ENCODE peak calls at places on chromosomes 16 and 17, in eight cellular contexts. H is GM12878, A is MM.1S, Y is HCT116, Z is astrocyte, R is fibroblast of lung, U is PC-3, S is mammary epithelial cell. E is an unnamed sample. For H3K36me3 and H3K4me1, the result is how much of the 10 kb centered on the place peaks cover.

GRCh38 chr16:86951831-86952598 is 365.2 kb downstream of the C16orf95 start:
- DNase-seq in H (no peak), A (no peak), Y (peak), Z (peak), R (peak), U (peak), S (peak), E (peak)

GRCh38 chr16:72324578-72324977 is 152.6 kb upstream of the PMFBP1 start:
- DNase-seq in H (no peak), A (no peak), Y (no peak), Z (no peak), R (no peak), U (no peak), S (no peak), E (no peak)

GRCh38 chr17:8290043-8290442 is 1.6 kb downstream of the RANGRF start:
- DNase-seq in H (no peak), A (no peak), Y (no peak), Z (no peak), R (no peak), U (peak), S (no peak), E (peak)

GRCh38 chr17:78517421-78517820 is 59.8 kb downstream of the DNAH17 start:
- DNase-seq in H (no peak), A (no peak), Y (no peak), Z (no peak), R (no peak), U (no peak), S (no peak), E (no peak)

GRCh38 chr17:71110326-71110725 is 941.0 kb downstream of the KCNJ2 start:
- DNase-seq in H (no peak), A (no peak), Y (peak), Z (no peak), R (no peak), U (peak), S (peak), E (no peak)

GRCh38 chr17:43839670-43840101 is 6.7 kb upstream of the MPP3 start:
- DNase-seq in H (no peak), A (no peak), Y (peak), Z (no peak), R (no peak), U (peak), S (peak), E (no peak)

GRCh38 chr16:66133641-66134402 is 232.7 kb upstream of the CDH5 start:
- DNase-seq in H (no peak), A (no peak), Y (no peak), Z (peak), R (peak), U (no peak), S (no peak), E (no peak)

GRCh38 chr17:83194761-83195329 is 115.4 kb downstream of the METRNL start:
- DNase-seq in H (no peak), A (no peak), Y (no peak), Z (no peak), R (peak), U (no peak), S (no peak), E (peak)

GRCh38 chr17:77254961-77255741 is 114.4 kb downstream of the SEC14L1 start:
- DNase-seq in H (no peak), A (no peak), Y (peak), Z (peak), R (peak), U (peak), S (peak), E (peak)

GRCh38 chr17:29238133-29238850 is 8.4 kb upstream of the CRYBA1 start:
- DNase-seq in H (no peak), A (no peak), Y (no peak), Z (peak), R (peak), U (no peak), S (peak), E (peak)

GRCh38 chr16:57556941-57557541 is 14.6 kb downstream of the ADGRG5 start:
- DNase-seq in H (no peak), A (no peak), Y (no peak), Z (no peak), R (no peak), U (no peak), S (no peak), E (no peak)

GRCh38 chr17:36949461-36949927 is 740 bp downstream of the AATF start:
- DNase-seq in H (no peak), A (no peak), Y (no peak), Z (peak), R (peak), U (peak), S (no peak), E (no peak)

GRCh38 chr17:82179412-82179811 is 33.2 kb downstream of the CCDC57 start:
- DNase-seq in H (no peak), A (no peak), Y (no peak), Z (no peak), R (no peak), U (no peak), S (no peak), E (no peak)

GRCh38 chr17:80991645-80992076 is at the start of gene CHMP6:
- DNase-seq in H (no peak), A (peak), Y (peak), Z (peak), R (peak), U (peak), S (peak), E (peak)

GRCh38 chr16:14560523-14560922 is 69.5 kb downstream of the PARN start:
- DNase-seq in H (no peak), A (no peak), Y (no peak), Z (no peak), R (no peak), U (no peak), S (no peak), E (no peak)

GRCh38 chr16:19696961-19697360 is 21.1 kb downstream of the KNOP1 start:
- DNase-seq in H (no peak), A (no peak), Y (no peak), Z (no peak), R (no peak), U (no peak), S (no peak), E (no peak)

GRCh38 chr16:51419768-51420167 is 268.7 kb upstream of the SALL1 start:
- DNase-seq in H (no peak), A (peak), Y (no peak), Z (no peak), R (no peak), U (no peak), S (peak), E (peak)

GRCh38 chr16:81076566-81077076 is 417 bp downstream of the C16orf46 start:
- DNase-seq in H (no peak), A (peak), Y (peak), Z (no peak), R (no peak), U (peak), S (peak), E (peak)

GRCh38 chr17:77107506-77108433 is 33.0 kb upstream of the SEC14L1 start:
- DNase-seq in H (peak), A (peak), Y (no peak), Z (no peak), R (peak), U (no peak), S (no peak), E (peak)

DNA sequence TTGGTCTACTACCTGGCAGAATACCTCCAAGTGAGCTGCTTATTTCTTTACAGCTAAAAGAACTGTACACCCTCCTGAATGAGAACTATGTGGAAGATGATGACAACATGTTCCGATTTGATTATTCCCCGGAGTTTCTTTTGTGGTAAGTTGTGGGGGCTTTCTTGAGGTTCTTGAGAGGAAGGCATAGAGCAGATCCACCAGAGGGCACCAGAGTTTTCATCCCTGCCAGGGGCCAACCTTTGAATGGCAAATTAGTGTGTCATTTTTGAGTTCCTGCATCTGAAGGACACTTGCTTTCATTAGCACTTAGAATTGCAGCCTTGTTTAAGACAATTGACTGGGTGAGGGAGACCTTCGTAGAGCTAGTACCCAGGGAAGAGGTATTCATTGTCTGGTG is 35.0 kb downstream of the NMT1 start:
- DNase-seq in H (no peak), A (no peak), Y (peak), Z (no peak), R (peak), U (peak), S (peak), E (peak)
- H3K36me3 ChIP-seq in H (under half), A (under half), Y (under half), Z (under half), R (under half), U (half or more), S (under half), E (under half)

GRCh38 chr16:10182186-10182683 is at the start of gene GRIN2A:
- DNase-seq in H (no peak), A (no peak), Y (no peak), Z (no peak), R (no peak), U (no peak), S (no peak), E (no peak)
- TF ChIP-seq EZH2 in H (no peak), A (no peak), Y (no peak), Z (no peak), R (no peak), U (no peak), S (no peak), E (no peak)

DNA sequence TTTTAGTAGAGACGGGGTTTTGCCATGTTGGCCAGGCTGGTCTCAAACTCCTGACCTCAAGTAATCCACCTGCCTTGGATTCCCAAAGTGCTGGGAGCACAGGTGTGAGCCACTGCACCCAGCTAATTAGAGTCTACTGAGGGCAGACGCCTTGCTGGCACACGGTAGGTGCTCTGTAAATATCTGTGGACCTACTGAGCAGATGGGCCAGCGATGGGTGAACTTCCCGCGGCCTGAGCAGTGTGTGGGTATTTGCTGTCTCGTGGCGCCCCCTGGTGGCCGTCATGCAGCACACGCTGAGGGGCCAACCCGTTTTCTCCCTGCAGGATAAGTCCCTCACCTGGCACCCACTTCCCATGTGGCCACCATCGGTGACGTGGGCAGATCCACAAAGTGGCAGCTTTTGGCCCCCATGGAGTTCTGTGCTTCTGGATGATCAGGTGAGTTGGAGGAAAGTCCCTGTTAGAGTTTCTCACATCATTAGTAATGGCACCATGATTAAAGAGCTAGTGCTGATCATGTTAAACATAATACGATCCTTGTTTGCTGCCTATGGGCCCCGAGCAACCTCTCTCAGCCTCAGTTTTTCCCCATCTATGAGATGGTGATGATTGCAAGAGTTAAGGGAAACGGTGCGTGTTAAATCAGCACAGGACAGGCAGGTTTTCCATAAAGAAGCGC is 40.7 kb downstream of the ZDHHC7 start:
- DNase-seq in H (peak), A (peak), Y (peak), Z (peak), R (peak), U (peak), S (peak), E (peak)
- H3K4me1 ChIP-seq in H (under half), A (under half), Y (under half), Z (under half), R (under half), U (under half), S (under half), E (under half)

GRCh38 chr17:62617894-62618472 is 9.5 kb upstream of the MRC2 start:
- DNase-seq in H (no peak), A (no peak), Y (no peak), Z (no peak), R (peak), U (no peak), S (no peak), E (peak)
- H3K36me3 ChIP-seq in H (under half), A (under half), Y (under half), Z (under half), R (under half), U (under half), S (under half), E (under half)

GRCh38 chr16:4431023-4431422 is 5.4 kb downstream of the DNAJA3 start:
- DNase-seq in H (no peak), A (no peak), Y (no peak), Z (no peak), R (no peak), U (no peak), S (no peak), E (no peak)

GRCh38 chr16:4433914-4434787 is 8.5 kb downstream of the DNAJA3 start:
- DNase-seq in H (no peak), A (no peak), Y (no peak), Z (no peak), R (no peak), U (no peak), S (no peak), E (no peak)

GRCh38 chr16:4435668-4436067 is 10.0 kb downstream of the DNAJA3 start:
- DNase-seq in H (no peak), A (no peak), Y (no peak), Z (no peak), R (peak), U (no peak), S (no peak), E (peak)

GRCh38 chr16:4437366-4437765 is 11.7 kb downstream of the DNAJA3 start:
- DNase-seq in H (no peak), A (no peak), Y (no peak), Z (no peak), R (no peak), U (no peak), S (no peak), E (no peak)

DNA sequence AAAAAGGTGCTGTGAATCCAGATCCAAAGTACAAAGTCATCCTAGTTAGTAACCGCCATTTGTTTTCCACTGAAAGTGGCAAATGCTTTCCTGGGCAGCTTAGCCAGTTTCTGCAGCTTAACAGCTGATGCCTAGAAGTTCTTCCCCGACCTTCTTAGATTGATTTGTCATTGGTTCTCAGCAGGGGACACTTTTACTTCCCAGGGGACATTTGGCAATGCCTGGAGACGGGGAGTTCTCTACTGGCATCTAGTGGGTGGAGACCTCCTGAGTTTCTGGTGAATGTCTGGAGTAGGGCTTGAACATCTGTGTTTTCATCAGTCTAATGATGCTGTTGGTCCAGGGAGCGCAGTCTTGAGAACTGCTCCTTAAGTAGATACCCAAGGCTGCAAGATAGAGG is 7.6 kb downstream of the DNAJA3 start:
- DNase-seq in H (no peak), A (no peak), Y (no peak), Z (no peak), R (no peak), U (no peak), S (no peak), E (no peak)
- TF ChIP-seq EZH2 in H (no peak), A (no peak), Y (no peak), Z (no peak), R (no peak), U (no peak), S (no peak), E (no peak)